ENCODE peak calls at places on chromosomes 3 and 15, in four cellular contexts. T is psoas muscle, J is left ventricle myocardium inferior, S is uterus. N is an unnamed sample.
A peak's percentile ranks its signal among the peaks of the same experiment; 100 is the strongest.

GRCh38 chr3:58577269-58577821 is at the start of gene FAM107A:
- DNase-seq in T (peak; percentile 73), J (peak; percentile 43), S (peak; percentile 45), N (no peak)

GRCh38 chr3:179146911-179147570 is 1.1 kb upstream of the PIK3CA start:
- DNase-seq in T (no peak), J (no peak), S (no peak), N (no peak)

GRCh38 chr15:84685304-84685703 is 27.3 kb upstream of the NMB start:
- DNase-seq in T (peak; percentile 79), J (peak; percentile 41), S (no peak), N (no peak)

GRCh38 chr15:74598126-74598842 is 17.4 kb upstream of the CLK3 start:
- DNase-seq in T (peak; percentile 97), J (peak; percentile 96), S (peak; percentile 94), N (peak; percentile 69)

GRCh38 chr3:82824491-82824890 is 1063.0 kb upstream of the GBE1 start:
- DNase-seq in T (no peak), J (no peak), S (no peak), N (no peak)

GRCh38 chr3:44342191-44342790 is 3.7 kb downstream of the TCAIM start:
- DNase-seq in T (no peak), J (no peak), S (no peak), N (no peak)

GRCh38 chr3:8629151-8630021 is 15.2 kb downstream of the SSUH2 start:
- DNase-seq in T (peak; percentile 91), J (no peak), S (no peak), N (no peak)

GRCh38 chr3:17154221-17154620 is 269.5 kb downstream of the PLCL2 start:
- DNase-seq in T (peak; percentile 40), J (no peak), S (no peak), N (no peak)

GRCh38 chr15:66269326-66270090 is 16.0 kb upstream of the MEGF11 start:
- DNase-seq in T (no peak), J (no peak), S (no peak), N (no peak)

GRCh38 chr15:88476635-88477038 is 9.1 kb downstream of the MRPS11 start:
- DNase-seq in T (no peak), J (no peak), S (peak; percentile 50), N (no peak)

GRCh38 chr3:41053220-41053619 is 146.1 kb upstream of the CTNNB1 start:
- DNase-seq in T (no peak), J (no peak), S (no peak), N (no peak)

GRCh38 chr3:175208316-175208715 is 349.2 kb downstream of the NAALADL2 start:
- DNase-seq in T (no peak), J (no peak), S (no peak), N (no peak)

GRCh38 chr3:40215015-40215414 is 94.5 kb upstream of the EIF1B start:
- DNase-seq in T (no peak), J (no peak), S (no peak), N (no peak)

GRCh38 chr3:142088522-142088921 is 60.8 kb downstream of the TFDP2 start:
- DNase-seq in T (no peak), J (no peak), S (no peak), N (no peak)

GRCh38 chr15:68658151-68658550 is 79.4 kb downstream of the CORO2B start:
- DNase-seq in T (no peak), J (peak; percentile 36), S (peak; percentile 12), N (no peak)

GRCh38 chr3:47016934-47017435 is 37.5 kb downstream of the NBEAL2 start:
- DNase-seq in T (no peak), J (no peak), S (no peak), N (no peak)

GRCh38 chr3:186452517-186452916 is 90.5 kb upstream of the DGKG start:
- DNase-seq in T (no peak), J (no peak), S (no peak), N (no peak)

GRCh38 chr3:66723231-66723630 is 222.4 kb upstream of the LRIG1 start:
- DNase-seq in T (no peak), J (no peak), S (no peak), N (no peak)

GRCh38 chr15:96789999-96790398 is 459.5 kb downstream of the NR2F2 start:
- DNase-seq in T (no peak), J (no peak), S (no peak), N (no peak)

GRCh38 chr15:59622289-59622688 is 10.7 kb downstream of the GCNT3 start:
- DNase-seq in T (no peak), J (no peak), S (no peak), N (no peak)

GRCh38 chr15:69666441-69666882 is 213.8 kb downstream of the RPLP1 start:
- DNase-seq in T (no peak), J (peak; percentile 25), S (no peak), N (no peak)

GRCh38 chr3:119245778-119246177 is 5.1 kb upstream of the B4GALT4 start:
- DNase-seq in T (peak; percentile 77), J (peak; percentile 36), S (no peak), N (no peak)

GRCh38 chr3:194541483-194541882 is 54.7 kb upstream of the ATP13A3 start:
- DNase-seq in T (no peak), J (no peak), S (no peak), N (no peak)

GRCh38 chr3:47855461-47856383 is 52.8 kb downstream of the DHX30 start:
- DNase-seq in T (peak; percentile 84), J (no peak), S (no peak), N (no peak)

GRCh38 chr3:37595784-37596180 is 265.9 kb upstream of the CTDSPL start:
- DNase-seq in T (no peak), J (no peak), S (no peak), N (no peak)

GRCh38 chr3:112027839-112028238 is 6.7 kb upstream of the TMPRSS7 start:
- DNase-seq in T (no peak), J (no peak), S (no peak), N (no peak)

GRCh38 chr3:73207946-73208345 is 146.5 kb downstream of the EBLN2 start:
- DNase-seq in T (no peak), J (no peak), S (no peak), N (no peak)

GRCh38 chr15:55660153-55660552 is 72.0 kb upstream of the PYGO1 start:
- DNase-seq in T (no peak), J (no peak), S (no peak), N (no peak)

GRCh38 chr3:58111513-58112184 is 99.1 kb downstream of the DNASE1L3 start:
- DNase-seq in T (no peak), J (no peak), S (no peak), N (no peak)

GRCh38 chr15:74626752-74627692 is 11.4 kb downstream of the CLK3 start:
- DNase-seq in T (no peak), J (no peak), S (no peak), N (no peak)

GRCh38 chr3:112333386-112334334 is 704 bp downstream of the CD200 start:
- DNase-seq in T (no peak), J (peak; percentile 13), S (peak; percentile 36), N (no peak)

GRCh38 chr15:62648954-62649353 is 393.6 kb upstream of the TPM1 start:
- DNase-seq in T (no peak), J (no peak), S (no peak), N (no peak)

GRCh38 chr15:42145546-42146455 is 10.6 kb downstream of the PLA2G4F start:
- DNase-seq in T (no peak), J (no peak), S (no peak), N (no peak)

GRCh38 chr3:187031934-187032333 is 101.6 kb downstream of the ST6GAL1 start:
- DNase-seq in T (no peak), J (no peak), S (no peak), N (no peak)

GRCh38 chr3:124648551-124648950 is 81.7 kb upstream of the UMPS start:
- DNase-seq in T (no peak), J (no peak), S (no peak), N (no peak)

GRCh38 chr3:132417695-132418520 is 606 bp downstream of the DNAJC13 start:
- DNase-seq in T (no peak), J (peak; percentile 43), S (no peak), N (peak; percentile 17)

DNA sequence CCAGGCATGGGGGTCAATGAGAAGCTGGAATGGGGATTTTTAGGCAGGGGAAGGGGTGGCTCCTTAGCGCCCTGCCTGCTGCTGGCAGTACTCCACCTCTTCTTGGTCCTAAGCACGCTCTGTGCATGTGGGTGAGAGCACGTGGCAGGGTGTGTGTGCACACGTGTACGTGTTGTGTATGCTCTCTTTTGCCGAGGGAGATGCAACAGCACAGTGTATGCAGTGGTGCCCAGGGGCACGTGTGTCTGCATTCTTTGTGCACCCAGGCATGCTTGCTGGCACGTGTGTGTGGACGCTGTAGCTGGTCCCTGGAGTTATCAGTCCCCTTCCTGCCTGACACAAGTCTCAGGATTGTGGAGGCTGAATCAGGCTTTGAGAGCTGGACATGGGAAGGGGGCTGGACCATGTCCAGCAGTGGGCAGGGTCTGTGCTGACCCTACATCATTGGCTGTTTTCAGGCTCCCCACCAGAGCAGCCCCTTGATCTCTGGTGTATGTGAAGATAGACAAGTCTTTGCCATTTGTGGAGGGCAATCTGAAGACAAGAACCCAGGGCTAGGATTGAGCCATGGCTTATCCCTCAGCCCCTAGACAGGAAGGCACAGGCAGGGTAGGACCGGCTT is 1.9 kb upstream of the CAMKV start:
- DNase-seq in T (no peak), J (no peak), S (no peak), N (no peak)
- H3K4me3 ChIP-seq in T (no peak overlapping the region), J (no peak overlapping the region), S (no peak overlapping the region), N (no peak overlapping the region)

DNA sequence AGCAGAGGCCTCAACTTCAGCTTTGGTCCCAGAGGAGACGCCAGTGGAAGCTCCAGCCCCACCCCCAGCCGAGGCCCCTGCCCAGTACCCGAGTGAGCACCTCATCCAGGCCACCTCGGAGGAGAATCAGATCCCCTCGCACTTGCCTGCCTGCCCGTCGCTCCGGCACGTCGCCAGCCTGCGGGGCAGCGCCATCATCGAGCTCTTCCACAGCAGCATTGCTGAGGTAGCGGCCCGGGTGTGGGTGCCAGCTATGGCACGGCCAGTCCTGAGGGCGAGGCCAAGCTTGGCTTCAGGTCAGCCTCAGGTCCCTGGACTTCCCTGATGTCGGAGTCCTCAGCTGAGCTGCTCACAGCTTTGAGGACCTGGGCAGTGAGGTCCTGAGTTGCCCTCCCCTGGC is 5.7 kb upstream of the STAB1 start:
- DNase-seq in T (peak; percentile 71), J (no peak), S (no peak), N (no peak)
- H3K36me3 ChIP-seq in T (peaks cover 4% of the 10 kb centered on the region), J (peaks cover 83% of the 10 kb centered on the region), S (no peaks in the 10 kb centered on the region), N (peaks cover 91% of the 10 kb centered on the region)

GRCh38 chr3:31137718-31138465 is 243.4 kb upstream of the GADL1 start:
- DNase-seq in T (no peak), J (no peak), S (no peak), N (no peak)
- TF ChIP-seq CTCF in T (no peak), J (no peak), S (no peak), N (no peak)

DNA sequence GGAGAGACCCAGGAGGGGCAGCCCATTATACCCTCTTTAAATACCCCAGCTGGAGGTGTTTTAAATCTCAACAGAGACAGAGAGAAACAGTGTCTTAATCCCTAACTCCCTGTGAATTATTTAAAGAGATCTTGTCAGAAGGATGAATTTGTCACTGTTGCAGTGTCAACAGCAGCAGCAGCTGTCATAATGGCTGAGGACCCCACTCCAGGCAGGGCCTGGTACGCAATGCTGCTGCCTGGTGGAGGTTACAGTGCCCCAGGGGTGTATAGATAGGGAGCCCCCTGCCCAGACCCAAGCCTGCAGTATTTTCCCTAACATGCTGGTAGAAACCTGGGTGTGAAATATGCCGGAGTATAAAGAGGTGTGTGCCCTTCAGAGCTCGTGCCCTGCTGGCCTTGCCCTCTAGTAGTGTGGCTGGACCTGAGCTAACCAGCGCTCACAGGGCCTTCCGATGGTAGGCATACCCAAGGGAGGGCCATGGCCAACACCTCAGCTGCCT is 143.0 kb downstream of the EPHB1 start:
- DNase-seq in T (no peak), J (no peak), S (no peak), N (no peak)
- H3K4me3 ChIP-seq in T (no peak overlapping the region), J (no peak overlapping the region), S (no peak overlapping the region), N (no peak overlapping the region)